ENCODE peak calls at places on chromosomes 4 and X, in five cellular contexts. P is neural progenitor cell, Z is PC-3, R is MM.1S, C is HCT116. K is an unnamed sample.

GRCh38 chr4:76622717-76623116 is 187.7 kb downstream of the SHROOM3 start:
- DNase-seq in P (no peak), Z (peak; percentile 53), R (no peak), C (no peak), K (no peak)

GRCh38 chrX:54754854-54755253 is 43.2 kb downstream of the ITIH6 start:
- DNase-seq in P (no peak), Z (no peak), R (no peak), C (no peak), K (no peak)

GRCh38 chrX:103254171-103254824 is 657 bp downstream of the TCEAL8 start:
- DNase-seq in P (peak; percentile 88), Z (peak; percentile 40), R (peak; percentile 37), C (peak; percentile 48), K (peak; percentile 59)

GRCh38 chr4:109990307-109991257 is 77.9 kb downstream of the EGF start:
- DNase-seq in P (no peak), Z (no peak), R (peak; percentile 78), C (no peak), K (no peak)

GRCh38 chr4:123673971-123674370 is 277.4 kb downstream of the SPRY1 start:
- DNase-seq in P (no peak), Z (peak; percentile 52), R (no peak), C (no peak), K (peak; percentile 53)

GRCh38 chrX:48600226-48600625 is 2.9 kb downstream of the WDR13 start:
- DNase-seq in P (no peak), Z (no peak), R (no peak), C (no peak), K (no peak)

GRCh38 chrX:102606115-102606514 is 6.8 kb downstream of the ARMCX5 start:
- DNase-seq in P (no peak), Z (no peak), R (no peak), C (no peak), K (no peak)

GRCh38 chrX:10041383-10041782 is 74.2 kb downstream of the CLDN34 start:
- DNase-seq in P (no peak), Z (no peak), R (no peak), C (no peak), K (peak; percentile 36)

GRCh38 chr4:53919605-53920004 is 144.8 kb downstream of the CHIC2 start:
- DNase-seq in P (no peak), Z (no peak), R (no peak), C (no peak), K (peak; percentile 22)

GRCh38 chr4:81353861-81354260 is 117.8 kb downstream of the RASGEF1B start:
- DNase-seq in P (peak; percentile 15), Z (peak; percentile 8), R (no peak), C (no peak), K (peak; percentile 73)

GRCh38 chrX:80431502-80431832 is 11.2 kb downstream of the TENT5D start:
- DNase-seq in P (no peak), Z (no peak), R (no peak), C (no peak), K (no peak)

GRCh38 chr4:26331380-26331945 is 10.6 kb downstream of the RBPJ start:
- DNase-seq in P (no peak), Z (no peak), R (no peak), C (no peak), K (no peak)

GRCh38 chr4:174119051-174119450 is 164.4 kb downstream of the FBXO8 start:
- DNase-seq in P (no peak), Z (peak; percentile 27), R (no peak), C (no peak), K (peak; percentile 90)

GRCh38 chr4:170087163-170087700 is 2.5 kb downstream of the AADAT start:
- DNase-seq in P (no peak), Z (no peak), R (no peak), C (no peak), K (peak; percentile 7)

GRCh38 chr4:90580271-90580825 is 453.2 kb downstream of the CCSER1 start:
- DNase-seq in P (peak; percentile 8), Z (no peak), R (no peak), C (no peak), K (no peak)

GRCh38 chr4:87901426-87901825 is 68.7 kb downstream of the MEPE start:
- DNase-seq in P (no peak), Z (no peak), R (no peak), C (no peak), K (peak; percentile 21)

GRCh38 chr4:80268081-80268823 is 1.8 kb downstream of the FGF5 start:
- DNase-seq in P (peak; percentile 17), Z (no peak), R (no peak), C (no peak), K (peak; percentile 77)

GRCh38 chr4:16067515-16067914 is 16.3 kb downstream of the PROM1 start:
- DNase-seq in P (no peak), Z (peak; percentile 21), R (no peak), C (peak; percentile 73), K (no peak)

GRCh38 chrX:148885203-148885602 is 384.8 kb downstream of the AFF2 start:
- DNase-seq in P (no peak), Z (no peak), R (no peak), C (no peak), K (no peak)

GRCh38 chr4:183738081-183738673 is 79.1 kb downstream of the TRAPPC11 start:
- DNase-seq in P (no peak), Z (peak; percentile 94), R (no peak), C (no peak), K (peak; percentile 90)

GRCh38 chr4:173218411-173219125 is 50.0 kb downstream of the GALNT7 start:
- DNase-seq in P (no peak), Z (peak; percentile 59), R (no peak), C (peak; percentile 76), K (peak; percentile 61)

GRCh38 chr4:146095091-146095690 is 80.3 kb upstream of the LSM6 start:
- DNase-seq in P (peak; percentile 82), Z (peak; percentile 84), R (peak; percentile 35), C (peak; percentile 57), K (peak; percentile 68)

GRCh38 chrX:23883737-23884354 is 23.9 kb downstream of the APOO start:
- DNase-seq in P (no peak), Z (peak; percentile 84), R (no peak), C (peak; percentile 66), K (peak; percentile 84)

GRCh38 chr4:20625460-20625859 is 74.8 kb upstream of the PACRGL start:
- DNase-seq in P (no peak), Z (no peak), R (no peak), C (no peak), K (no peak)

GRCh38 chr4:100938698-100939097 is 408.6 kb downstream of the PPP3CA start:
- DNase-seq in P (no peak), Z (no peak), R (no peak), C (no peak), K (no peak)

DNA sequence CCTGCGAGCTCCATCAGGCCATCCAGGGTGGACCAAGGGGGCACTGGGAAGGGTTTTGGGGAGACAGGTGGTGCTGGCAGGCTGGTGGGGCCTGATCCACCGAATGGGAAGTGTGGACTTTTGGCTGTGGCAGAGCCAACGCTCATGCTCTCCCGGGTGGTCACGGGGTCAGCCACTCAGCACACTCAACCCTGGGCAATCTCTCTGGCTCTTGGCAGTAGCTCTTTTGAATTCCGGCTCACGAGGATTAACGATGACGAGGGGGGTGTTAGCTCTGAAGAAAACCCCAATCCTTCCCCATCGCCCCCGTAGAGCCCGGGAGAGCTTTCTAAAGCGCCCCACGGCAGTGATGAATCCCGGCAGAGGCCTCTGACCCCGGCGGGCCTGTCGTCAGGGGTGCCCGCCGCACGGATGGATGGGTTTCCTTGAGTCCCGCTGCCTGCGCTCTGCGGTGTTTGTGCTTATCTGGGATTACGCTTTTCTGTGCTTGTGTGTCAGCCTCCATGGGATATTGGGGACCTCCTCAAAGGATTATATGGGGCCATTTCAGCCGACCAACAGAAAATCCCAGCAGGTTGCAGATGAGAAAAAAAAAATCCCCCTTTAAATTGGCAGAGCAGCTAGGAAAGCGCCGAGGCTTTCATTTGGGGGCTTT is 156.8 kb upstream of the PSAPL1 start:
- DNase-seq in P (peak; percentile 94), Z (no peak), R (no peak), C (no peak), K (no peak)
- H3K4me2 ChIP-seq in P (peak overlapping the region; percentile 58), Z (no peak overlapping the region), R (no peak overlapping the region), C (no peak overlapping the region), K (no peak overlapping the region)

GRCh38 chrX:65491620-65492019 is 43.0 kb downstream of the LAS1L start:
- DNase-seq in P (no peak), Z (no peak), R (no peak), C (no peak), K (no peak)
- TF ChIP-seq EZH2phosphoT487 in P (no peak), Z (no peak), R (no peak), C (no peak), K (no peak)

GRCh38 chr4:182093947-182094346 is 149.3 kb upstream of the TENM3 start:
- DNase-seq in P (no peak), Z (no peak), R (no peak), C (no peak), K (no peak)

GRCh38 chr4:182089326-182089725 is 153.9 kb upstream of the TENM3 start:
- DNase-seq in P (peak; percentile 25), Z (peak; percentile 13), R (peak; percentile 36), C (peak; percentile 2), K (peak; percentile 30)

GRCh38 chr4:182090186-182090585 is 153.0 kb upstream of the TENM3 start:
- DNase-seq in P (no peak), Z (no peak), R (no peak), C (no peak), K (no peak)

GRCh38 chr4:182091128-182091527 is 152.1 kb upstream of the TENM3 start:
- DNase-seq in P (no peak), Z (no peak), R (no peak), C (no peak), K (no peak)

GRCh38 chr4:182093431-182093831 is 149.8 kb upstream of the TENM3 start:
- DNase-seq in P (no peak), Z (no peak), R (no peak), C (no peak), K (no peak)
- H3K9ac ChIP-seq in P (no peak overlapping the region), Z (no peak overlapping the region), R (no peak overlapping the region), C (no peak overlapping the region), K (no peak overlapping the region)

GRCh38 chr4:3010577-3010976 is 47.2 kb downstream of the GRK4 start:
- DNase-seq in P (no peak), Z (peak; percentile 52), R (no peak), C (no peak), K (peak; percentile 60)
- H3K4me2 ChIP-seq in P (no peak overlapping the region), Z (peak overlapping the region; percentile 47), R (no peak overlapping the region), C (peak overlapping the region; percentile 14), K (peak overlapping the region; percentile 45)

GRCh38 chr4:113997206-113997605 is 17.8 kb upstream of the ARSJ start:
- DNase-seq in P (no peak), Z (no peak), R (no peak), C (no peak), K (no peak)

GRCh38 chr4:113996599-113997177 is 17.2 kb upstream of the ARSJ start:
- DNase-seq in P (no peak), Z (peak; percentile 81), R (no peak), C (no peak), K (peak; percentile 88)

GRCh38 chr4:113998531-113998930 is 19.1 kb upstream of the ARSJ start:
- DNase-seq in P (no peak), Z (no peak), R (no peak), C (no peak), K (no peak)

DNA sequence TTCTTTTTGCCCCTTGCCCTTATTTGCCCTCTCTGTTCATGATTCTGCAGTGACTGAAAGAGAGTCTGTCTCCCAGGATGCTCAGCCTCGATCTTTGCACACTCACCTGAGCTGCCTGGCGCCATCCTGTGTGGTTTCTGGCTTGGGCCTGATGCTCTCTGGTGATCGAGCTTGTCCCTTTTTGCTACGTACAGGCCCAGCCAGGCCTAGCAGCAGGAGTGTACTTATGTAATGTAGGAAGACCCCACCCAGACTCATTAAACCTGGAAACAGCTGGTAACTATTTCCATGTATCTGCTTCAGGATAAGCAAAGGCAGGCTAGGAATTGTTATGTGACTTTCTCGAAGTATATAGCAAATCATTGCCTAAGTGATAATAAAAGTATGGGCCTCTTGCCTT is 18.6 kb upstream of the ARSJ start:
- DNase-seq in P (no peak), Z (no peak), R (no peak), C (no peak), K (no peak)
- TF ChIP-seq EZH2phosphoT487 in P (no peak), Z (no peak), R (no peak), C (no peak), K (no peak)

K was measured in GM23248.